ENCODE peak calls at places on chromosomes 7 and 10, in ten cellular contexts. P is MCF 10A, I is right lobe of liver, K is heart right ventricle, X is HFF-Myc, F is left ventricle myocardium inferior, V is brain microvascular endothelial cell, B is astrocyte of the spinal cord, L is mesothelial cell of epicardium, Q is neural progenitor cell. T is an unnamed sample.

GRCh38 chr10:121579656-121580055 is 18.6 kb downstream of the FGFR2 start:
- DNase-seq in P (no peak), I (no peak), K (no peak), X (no peak), F (no peak), V (no peak), B (no peak), L (no peak), Q (no peak), T (no peak)

GRCh38 chr7:70598976-70599375 is 533.0 kb upstream of the GALNT17 start:
- DNase-seq in P (peak; percentile 81), I (no peak), K (no peak), X (no peak), F (no peak), V (no peak), B (peak; percentile 36), L (no peak), Q (no peak), T (no peak)

GRCh38 chr7:114021135-114021534 is 102.3 kb upstream of the PPP1R3A start:
- DNase-seq in P (no peak), I (no peak), K (no peak), X (no peak), F (no peak), V (no peak), B (peak; percentile 3), L (no peak), Q (no peak), T (no peak)

GRCh38 chr10:23331567-23332290 is 12.9 kb downstream of the C10orf67 start:
- DNase-seq in P (peak; percentile 88), I (no peak), K (no peak), X (no peak), F (no peak), V (no peak), B (peak; percentile 78), L (no peak), Q (no peak), T (no peak)

GRCh38 chr7:29282819-29283414 is 88.3 kb downstream of the CHN2 start:
- DNase-seq in P (no peak), I (no peak), K (no peak), X (no peak), F (no peak), V (no peak), B (no peak), L (no peak), Q (no peak), T (no peak)

GRCh38 chr7:156419782-156420181 is 220.8 kb upstream of the RNF32 start:
- DNase-seq in P (no peak), I (no peak), K (no peak), X (no peak), F (no peak), V (no peak), B (no peak), L (no peak), Q (no peak), T (no peak)

GRCh38 chr7:148834605-148835004 is 49.5 kb downstream of the EZH2 start:
- DNase-seq in P (no peak), I (no peak), K (no peak), X (no peak), F (no peak), V (no peak), B (no peak), L (no peak), Q (no peak), T (no peak)

GRCh38 chr10:11762706-11763500 is 20.7 kb downstream of the ECHDC3 start:
- DNase-seq in P (no peak), I (no peak), K (no peak), X (no peak), F (no peak), V (no peak), B (no peak), L (no peak), Q (no peak), T (no peak)

GRCh38 chr7:5429857-5430611 is 6.4 kb upstream of the TNRC18 start:
- DNase-seq in P (peak; percentile 86), I (peak; percentile 87), K (peak; percentile 49), X (no peak), F (peak; percentile 56), V (no peak), B (no peak), L (peak; percentile 68), Q (peak; percentile 53), T (peak; percentile 42)

GRCh38 chr10:70197235-70197952 is 27.1 kb upstream of the SAR1A start:
- DNase-seq in P (no peak), I (no peak), K (no peak), X (no peak), F (no peak), V (no peak), B (no peak), L (no peak), Q (no peak), T (peak; percentile 41)

GRCh38 chr10:126251778-126252407 is 136.4 kb downstream of the ADAM12 start:
- DNase-seq in P (no peak), I (no peak), K (no peak), X (no peak), F (no peak), V (no peak), B (no peak), L (no peak), Q (no peak), T (no peak)

GRCh38 chr10:70669732-70670317 is 2.5 kb upstream of the ADAMTS14 start:
- DNase-seq in P (no peak), I (no peak), K (no peak), X (no peak), F (no peak), V (no peak), B (no peak), L (no peak), Q (no peak), T (no peak)

GRCh38 chr7:117195361-117195760 is 127.5 kb downstream of the WNT2 start:
- DNase-seq in P (no peak), I (no peak), K (no peak), X (no peak), F (no peak), V (no peak), B (no peak), L (no peak), Q (no peak), T (no peak)

GRCh38 chr10:89419548-89419947 is 5.2 kb downstream of the IFIT5 start:
- DNase-seq in P (peak; percentile 11), I (no peak), K (no peak), X (no peak), F (no peak), V (no peak), B (peak; percentile 33), L (no peak), Q (no peak), T (peak; percentile 31)
- TF ChIP-seq CTCF in P (no peak), I (peak; percentile 9), K (peak; percentile 60), X (peak; percentile 34), F (peak; percentile 55), V (peak; percentile 66), B (peak; percentile 62), L (no peak), Q (peak; percentile 59), T (no peak)

GRCh38 chr10:97632949-97633884 is at the start of gene MORN4:
- DNase-seq in P (peak; percentile 92), I (peak; percentile 95), K (peak; percentile 93), X (peak; percentile 85), F (peak; percentile 93), V (peak; percentile 89), B (peak; percentile 88), L (peak; percentile 93), Q (peak; percentile 96), T (peak; percentile 93)

GRCh38 chr10:97629289-97629688 is 4.0 kb downstream of the MORN4 start:
- DNase-seq in P (no peak), I (no peak), K (no peak), X (no peak), F (no peak), V (no peak), B (no peak), L (no peak), Q (no peak), T (no peak)

GRCh38 chr10:97631098-97631497 is 2.2 kb downstream of the MORN4 start:
- DNase-seq in P (no peak), I (no peak), K (no peak), X (no peak), F (no peak), V (no peak), B (no peak), L (no peak), Q (no peak), T (no peak)

GRCh38 chr10:97635577-97635976 is 2.3 kb upstream of the MORN4 start:
- DNase-seq in P (no peak), I (no peak), K (no peak), X (no peak), F (no peak), V (no peak), B (no peak), L (no peak), Q (no peak), T (no peak)

GRCh38 chr10:97633921-97634320 is 621 bp upstream of the MORN4 start:
- DNase-seq in P (peak; percentile 29), I (no peak), K (no peak), X (no peak), F (no peak), V (no peak), B (no peak), L (no peak), Q (peak; percentile 16), T (peak; percentile 39)
- TF ChIP-seq CTCF in P (peak; percentile 18), I (no peak), K (peak; percentile 18), X (no peak), F (peak; percentile 29), V (peak; percentile 39), B (peak; percentile 5), L (no peak), Q (peak; percentile 21), T (peak; percentile 62)

GRCh38 chr10:102463983-102464382 is 12.6 kb upstream of the C10orf95 start:
- DNase-seq in P (no peak), I (no peak), K (no peak), X (no peak), F (no peak), V (no peak), B (no peak), L (no peak), Q (no peak), T (no peak)

GRCh38 chr10:102467318-102467717 is 16.0 kb upstream of the C10orf95 start:
- DNase-seq in P (no peak), I (no peak), K (no peak), X (no peak), F (no peak), V (no peak), B (no peak), L (no peak), Q (no peak), T (no peak)

GRCh38 chr10:102462512-102463054 is 11.2 kb upstream of the C10orf95 start:
- DNase-seq in P (no peak), I (no peak), K (no peak), X (no peak), F (no peak), V (no peak), B (no peak), L (no peak), Q (no peak), T (no peak)

GRCh38 chr10:102467971-102468438 is 16.7 kb upstream of the C10orf95 start:
- DNase-seq in P (no peak), I (no peak), K (no peak), X (no peak), F (no peak), V (no peak), B (no peak), L (no peak), Q (no peak), T (no peak)

GRCh38 chr10:102465466-102465865 is 14.1 kb upstream of the C10orf95 start:
- DNase-seq in P (no peak), I (no peak), K (no peak), X (no peak), F (no peak), V (no peak), B (no peak), L (no peak), Q (no peak), T (no peak)
- TF ChIP-seq CTCF in P (no peak), I (no peak), K (no peak), X (no peak), F (no peak), V (no peak), B (no peak), L (no peak), Q (no peak), T (no peak)

GRCh38 chr7:3762146-3762831 is 461.2 kb downstream of the SDK1 start:
- DNase-seq in P (no peak), I (no peak), K (no peak), X (no peak), F (no peak), V (no peak), B (no peak), L (no peak), Q (no peak), T (no peak)
- TF ChIP-seq CTCF in P (no peak), I (no peak), K (no peak), X (no peak), F (no peak), V (peak; percentile 29), B (no peak), L (no peak), Q (no peak), T (no peak)

T was measured in activated CD8-positive, alpha-beta T cell treated with anti-CD3 and anti-CD28 coated beads for 36 hours.